ENCODE peak calls at places on chromosomes 11 and 22, in six cellular contexts. One of them, this sample, is unnamed.

GRCh38 chr22:42334875-42335512 is 64.5 kb upstream of the TCF20 start:
- DNase-seq in transverse colon: no peak
- DNase-seq in tibial artery: no peak
- DNase-seq in sigmoid colon: no peak
- DNase-seq in mammary epithelial cell: no peak
- DNase-seq in cardiac muscle cell: no peak
- DNase-seq in this sample: peak; percentile 53

GRCh38 chr11:101129203-101129943 is at the start of gene PGR:
- DNase-seq in sigmoid colon: no peak
- DNase-seq in mammary epithelial cell: no peak
- DNase-seq in cardiac muscle cell: peak; percentile 41
- DNase-seq in tibial artery: peak; percentile 85
- DNase-seq in transverse colon: peak; percentile 39
- DNase-seq in this sample: peak; percentile 35

GRCh38 chr11:28963189-28963588 is 855.0 kb downstream of the METTL15 start:
- DNase-seq in cardiac muscle cell: no peak
- DNase-seq in sigmoid colon: no peak
- DNase-seq in transverse colon: no peak
- DNase-seq in mammary epithelial cell: peak; percentile 78
- DNase-seq in tibial artery: no peak
- DNase-seq in this sample: no peak

GRCh38 chr11:119339581-119340334 is 925 bp downstream of the C1QTNF5 start:
- DNase-seq in cardiac muscle cell: peak; percentile 87
- DNase-seq in tibial artery: peak; percentile 84
- DNase-seq in transverse colon: peak; percentile 68
- DNase-seq in sigmoid colon: peak; percentile 88
- DNase-seq in mammary epithelial cell: no peak
- DNase-seq in this sample: no peak

GRCh38 chr11:109071712-109072524 is 350.1 kb upstream of the C11orf87 start:
- DNase-seq in mammary epithelial cell: peak; percentile 73
- DNase-seq in tibial artery: no peak
- DNase-seq in transverse colon: no peak
- DNase-seq in cardiac muscle cell: no peak
- DNase-seq in sigmoid colon: no peak
- DNase-seq in this sample: peak; percentile 50

GRCh38 chr11:94650756-94651155 is 83.6 kb downstream of the PIWIL4 start:
- DNase-seq in transverse colon: peak; percentile 17
- DNase-seq in mammary epithelial cell: no peak
- DNase-seq in tibial artery: peak; percentile 73
- DNase-seq in cardiac muscle cell: no peak
- DNase-seq in sigmoid colon: peak; percentile 77
- DNase-seq in this sample: no peak

GRCh38 chr11:48005133-48005532 is 24.8 kb downstream of the PTPRJ start:
- DNase-seq in sigmoid colon: no peak
- DNase-seq in mammary epithelial cell: no peak
- DNase-seq in tibial artery: peak; percentile 51
- DNase-seq in transverse colon: no peak
- DNase-seq in cardiac muscle cell: no peak
- DNase-seq in this sample: no peak

GRCh38 chr11:128904303-128904871 is 13.2 kb downstream of the KCNJ5 start:
- DNase-seq in sigmoid colon: no peak
- DNase-seq in transverse colon: no peak
- DNase-seq in mammary epithelial cell: no peak
- DNase-seq in tibial artery: no peak
- DNase-seq in cardiac muscle cell: no peak
- DNase-seq in this sample: no peak

GRCh38 chr11:77842451-77843121 is 21.6 kb downstream of the AAMDC start:
- DNase-seq in tibial artery: no peak
- DNase-seq in sigmoid colon: no peak
- DNase-seq in transverse colon: no peak
- DNase-seq in cardiac muscle cell: no peak
- DNase-seq in mammary epithelial cell: no peak
- DNase-seq in this sample: no peak

GRCh38 chr11:44823006-44823405 is 96.2 kb downstream of the TSPAN18 start:
- DNase-seq in mammary epithelial cell: no peak
- DNase-seq in transverse colon: no peak
- DNase-seq in tibial artery: no peak
- DNase-seq in cardiac muscle cell: no peak
- DNase-seq in sigmoid colon: no peak
- DNase-seq in this sample: peak; percentile 19

GRCh38 chr11:93849751-93850584 is 450 bp downstream of the VSTM5 start:
- DNase-seq in transverse colon: peak; percentile 65
- DNase-seq in cardiac muscle cell: peak; percentile 38
- DNase-seq in tibial artery: no peak
- DNase-seq in mammary epithelial cell: peak; percentile 1
- DNase-seq in sigmoid colon: no peak
- DNase-seq in this sample: no peak

GRCh38 chr11:74018331-74019005 is 9.6 kb upstream of the UCP3 start:
- DNase-seq in transverse colon: peak; percentile 93
- DNase-seq in cardiac muscle cell: peak; percentile 33
- DNase-seq in sigmoid colon: peak; percentile 97
- DNase-seq in mammary epithelial cell: no peak
- DNase-seq in tibial artery: peak; percentile 97
- DNase-seq in this sample: no peak

GRCh38 chr22:45583504-45583903 is 80.8 kb downstream of the FBLN1 start:
- DNase-seq in transverse colon: no peak
- DNase-seq in tibial artery: no peak
- DNase-seq in sigmoid colon: no peak
- DNase-seq in cardiac muscle cell: no peak
- DNase-seq in mammary epithelial cell: no peak
- DNase-seq in this sample: no peak

GRCh38 chr11:96715208-96715607 is 325.4 kb downstream of the JRKL start:
- DNase-seq in tibial artery: no peak
- DNase-seq in sigmoid colon: no peak
- DNase-seq in transverse colon: no peak
- DNase-seq in mammary epithelial cell: no peak
- DNase-seq in cardiac muscle cell: no peak
- DNase-seq in this sample: no peak
- H3K36me3 ChIP-seq in tibial artery: no peaks in the 10 kb centered on the region
- H3K36me3 ChIP-seq in sigmoid colon: no peaks in the 10 kb centered on the region
- H3K36me3 ChIP-seq in transverse colon: no peaks in the 10 kb centered on the region
- H3K36me3 ChIP-seq in mammary epithelial cell: no peaks in the 10 kb centered on the region
- H3K36me3 ChIP-seq in cardiac muscle cell: no peaks in the 10 kb centered on the region
- H3K36me3 ChIP-seq in this sample: no peaks in the 10 kb centered on the region

DNA sequence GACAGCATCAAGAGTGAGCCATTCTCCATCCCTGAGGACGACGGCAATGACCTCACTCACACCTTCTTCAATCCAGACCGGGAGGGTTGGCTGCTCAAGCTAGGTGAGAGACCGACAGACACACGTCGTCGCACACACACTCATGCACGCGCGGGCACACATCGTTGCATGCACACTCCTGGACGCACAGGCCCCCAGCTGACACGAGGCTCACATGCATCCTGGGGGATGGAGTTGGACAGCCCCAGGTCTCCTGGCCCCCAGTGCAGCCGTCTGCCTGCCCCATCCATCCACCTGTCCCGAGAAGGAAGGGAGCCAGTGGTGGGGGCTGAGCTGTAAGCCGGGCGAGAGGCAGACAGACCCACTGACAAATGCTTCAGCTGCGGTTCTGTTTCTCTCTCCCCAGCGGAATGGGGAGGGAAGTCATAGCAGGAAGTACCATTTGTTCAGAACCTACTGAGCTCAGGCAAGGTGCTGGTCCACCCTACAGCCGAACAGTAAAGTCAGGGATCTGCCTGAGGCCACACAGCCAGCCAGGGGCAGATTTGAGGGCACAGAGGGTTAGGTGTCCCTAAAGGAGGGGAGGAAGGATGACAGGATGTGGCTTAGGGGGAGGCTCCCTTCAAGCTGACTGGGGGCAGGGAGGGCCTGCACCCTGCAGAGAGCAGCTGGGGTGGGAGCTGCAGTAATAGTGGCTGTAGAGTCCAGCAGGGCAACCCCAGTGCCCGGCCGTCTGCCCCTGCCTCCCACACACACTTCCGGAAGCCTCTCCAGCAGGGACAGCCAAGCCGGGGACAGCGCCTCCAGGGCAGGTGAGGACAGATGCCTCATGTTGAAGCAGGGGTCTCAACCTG is 27.1 kb downstream of the CYTH4 start:
- DNase-seq in sigmoid colon: no peak
- DNase-seq in mammary epithelial cell: no peak
- DNase-seq in transverse colon: peak; percentile 45
- DNase-seq in tibial artery: no peak
- DNase-seq in cardiac muscle cell: no peak
- DNase-seq in this sample: no peak
- H3K4me1 ChIP-seq in sigmoid colon: peaks cover 20% of the 10 kb centered on the region
- H3K4me1 ChIP-seq in mammary epithelial cell: peaks cover 72% of the 10 kb centered on the region
- H3K4me1 ChIP-seq in transverse colon: no peaks in the 10 kb centered on the region
- H3K4me1 ChIP-seq in tibial artery: peaks cover 23% of the 10 kb centered on the region
- H3K4me1 ChIP-seq in cardiac muscle cell: peaks cover 10% of the 10 kb centered on the region
- H3K4me1 ChIP-seq in this sample: no peaks in the 10 kb centered on the region

GRCh38 chr11:70131606-70132190 is 53.6 kb downstream of the ANO1 start:
- DNase-seq in sigmoid colon: no peak
- DNase-seq in tibial artery: no peak
- DNase-seq in cardiac muscle cell: no peak
- DNase-seq in transverse colon: no peak
- DNase-seq in mammary epithelial cell: no peak
- DNase-seq in this sample: no peak

GRCh38 chr11:70133771-70134170 is 55.7 kb downstream of the ANO1 start:
- DNase-seq in sigmoid colon: no peak
- DNase-seq in cardiac muscle cell: no peak
- DNase-seq in tibial artery: no peak
- DNase-seq in mammary epithelial cell: no peak
- DNase-seq in transverse colon: no peak
- DNase-seq in this sample: no peak

GRCh38 chr11:70132641-70133040 is 54.5 kb downstream of the ANO1 start:
- DNase-seq in cardiac muscle cell: no peak
- DNase-seq in mammary epithelial cell: no peak
- DNase-seq in tibial artery: no peak
- DNase-seq in transverse colon: no peak
- DNase-seq in sigmoid colon: no peak
- DNase-seq in this sample: no peak

GRCh38 chr11:70135142-70136132 is 57.3 kb downstream of the ANO1 start:
- DNase-seq in mammary epithelial cell: no peak
- DNase-seq in tibial artery: no peak
- DNase-seq in sigmoid colon: no peak
- DNase-seq in transverse colon: no peak
- DNase-seq in cardiac muscle cell: peak; percentile 37
- DNase-seq in this sample: peak; percentile 17

GRCh38 chr11:70134490-70134889 is 56.4 kb downstream of the ANO1 start:
- DNase-seq in tibial artery: no peak
- DNase-seq in mammary epithelial cell: no peak
- DNase-seq in cardiac muscle cell: no peak
- DNase-seq in transverse colon: no peak
- DNase-seq in sigmoid colon: no peak
- DNase-seq in this sample: no peak
- H3K36me3 ChIP-seq in tibial artery: peaks cover 21% of the 10 kb centered on the region
- H3K36me3 ChIP-seq in mammary epithelial cell: peaks cover 35% of the 10 kb centered on the region
- H3K36me3 ChIP-seq in cardiac muscle cell: no peaks in the 10 kb centered on the region
- H3K36me3 ChIP-seq in transverse colon: no peaks in the 10 kb centered on the region
- H3K36me3 ChIP-seq in sigmoid colon: no peaks in the 10 kb centered on the region
- H3K36me3 ChIP-seq in this sample: no peaks in the 10 kb centered on the region

GRCh38 chr22:39528080-39528661 is 4.4 kb downstream of the RPS19BP1 start:
- DNase-seq in tibial artery: no peak
- DNase-seq in transverse colon: peak; percentile 41
- DNase-seq in sigmoid colon: no peak
- DNase-seq in mammary epithelial cell: no peak
- DNase-seq in cardiac muscle cell: no peak
- DNase-seq in this sample: peak; percentile 82
- H3K4me1 ChIP-seq in tibial artery: peaks cover 81% of the 10 kb centered on the region
- H3K4me1 ChIP-seq in transverse colon: peaks cover 43% of the 10 kb centered on the region
- H3K4me1 ChIP-seq in sigmoid colon: peaks cover 84% of the 10 kb centered on the region
- H3K4me1 ChIP-seq in mammary epithelial cell: peaks cover 34% of the 10 kb centered on the region
- H3K4me1 ChIP-seq in cardiac muscle cell: peaks cover 10% of the 10 kb centered on the region
- H3K4me1 ChIP-seq in this sample: peaks cover 23% of the 10 kb centered on the region

GRCh38 chr11:68766786-68767185 is 15.5 kb upstream of the TESMIN start:
- DNase-seq in cardiac muscle cell: no peak
- DNase-seq in transverse colon: no peak
- DNase-seq in tibial artery: no peak
- DNase-seq in sigmoid colon: no peak
- DNase-seq in mammary epithelial cell: no peak
- DNase-seq in this sample: no peak
- H3K36me3 ChIP-seq in cardiac muscle cell: no peaks in the 10 kb centered on the region
- H3K36me3 ChIP-seq in transverse colon: peaks cover 52% of the 10 kb centered on the region
- H3K36me3 ChIP-seq in tibial artery: peaks cover 86% of the 10 kb centered on the region
- H3K36me3 ChIP-seq in sigmoid colon: peaks cover 86% of the 10 kb centered on the region
- H3K36me3 ChIP-seq in mammary epithelial cell: no peaks in the 10 kb centered on the region
- H3K36me3 ChIP-seq in this sample: no peaks in the 10 kb centered on the region

GRCh38 chr11:132358573-132358953 is 988.1 kb downstream of the NTM start:
- DNase-seq in tibial artery: no peak
- DNase-seq in transverse colon: no peak
- DNase-seq in sigmoid colon: no peak
- DNase-seq in cardiac muscle cell: no peak
- DNase-seq in mammary epithelial cell: no peak
- DNase-seq in this sample: no peak
- H3K4me1 ChIP-seq in tibial artery: no peaks in the 10 kb centered on the region
- H3K4me1 ChIP-seq in transverse colon: no peaks in the 10 kb centered on the region
- H3K4me1 ChIP-seq in sigmoid colon: no peaks in the 10 kb centered on the region
- H3K4me1 ChIP-seq in cardiac muscle cell: no peaks in the 10 kb centered on the region
- H3K4me1 ChIP-seq in mammary epithelial cell: no peaks in the 10 kb centered on the region
- H3K4me1 ChIP-seq in this sample: no peaks in the 10 kb centered on the region

GRCh38 chr11:679271-680207 is 15.5 kb downstream of the DEAF1 start:
- DNase-seq in mammary epithelial cell: no peak
- DNase-seq in tibial artery: no peak
- DNase-seq in transverse colon: no peak
- DNase-seq in cardiac muscle cell: no peak
- DNase-seq in sigmoid colon: no peak
- DNase-seq in this sample: no peak
- H3K36me3 ChIP-seq in mammary epithelial cell: peaks cover 12% of the 10 kb centered on the region
- H3K36me3 ChIP-seq in tibial artery: peaks cover 35% of the 10 kb centered on the region
- H3K36me3 ChIP-seq in transverse colon: peaks cover 16% of the 10 kb centered on the region
- H3K36me3 ChIP-seq in cardiac muscle cell: peaks cover 23% of the 10 kb centered on the region
- H3K36me3 ChIP-seq in sigmoid colon: peaks cover 79% of the 10 kb centered on the region
- H3K36me3 ChIP-seq in this sample: peaks cover 27% of the 10 kb centered on the region

This sample was measured in SJCRH30.